ENCODE peak calls at places on chromosome 22, in five cellular contexts. One of them, this sample, is unnamed. For H3K36me3, the result is how much of the 10 kb centered on the place peaks cover.

GRCh38 chr22:27845603-27846100 is 44.1 kb upstream of the MN1 start:
- DNase-seq in sigmoid colon: peak
- DNase-seq in effector memory CD4-positive, alpha-beta T cell: no peak
- DNase-seq in pancreas: no peak
- DNase-seq in CD8-positive, alpha-beta memory T cell: no peak
- DNase-seq in this sample: no peak

GRCh38 chr22:26983311-26983710 is 325.9 kb downstream of the MIAT start:
- DNase-seq in effector memory CD4-positive, alpha-beta T cell: no peak
- DNase-seq in CD8-positive, alpha-beta memory T cell: no peak
- DNase-seq in sigmoid colon: no peak
- DNase-seq in pancreas: no peak
- DNase-seq in this sample: no peak

GRCh38 chr22:48084041-48084748 is 1321.7 kb downstream of the TBC1D22A start:
- DNase-seq in sigmoid colon: peak
- DNase-seq in CD8-positive, alpha-beta memory T cell: no peak
- DNase-seq in pancreas: no peak
- DNase-seq in effector memory CD4-positive, alpha-beta T cell: no peak
- DNase-seq in this sample: no peak

GRCh38 chr22:31134688-31135087 is 5.6 kb downstream of the PLA2G3 start:
- DNase-seq in pancreas: no peak
- DNase-seq in sigmoid colon: no peak
- DNase-seq in CD8-positive, alpha-beta memory T cell: no peak
- DNase-seq in effector memory CD4-positive, alpha-beta T cell: no peak
- DNase-seq in this sample: no peak

GRCh38 chr22:28441720-28442263 is 237.8 kb downstream of the TTC28 start:
- DNase-seq in pancreas: peak
- DNase-seq in sigmoid colon: no peak
- DNase-seq in CD8-positive, alpha-beta memory T cell: no peak
- DNase-seq in effector memory CD4-positive, alpha-beta T cell: no peak
- DNase-seq in this sample: no peak

GRCh38 chr22:27879923-27880322 is 39.1 kb downstream of the PITPNB start:
- DNase-seq in sigmoid colon: no peak
- DNase-seq in effector memory CD4-positive, alpha-beta T cell: no peak
- DNase-seq in CD8-positive, alpha-beta memory T cell: no peak
- DNase-seq in pancreas: no peak
- DNase-seq in this sample: no peak

GRCh38 chr22:27647540-27647939 is 154.0 kb downstream of the MN1 start:
- DNase-seq in CD8-positive, alpha-beta memory T cell: no peak
- DNase-seq in effector memory CD4-positive, alpha-beta T cell: no peak
- DNase-seq in pancreas: no peak
- DNase-seq in sigmoid colon: no peak
- DNase-seq in this sample: no peak

GRCh38 chr22:21766933-21767462 is 31.4 kb upstream of the YPEL1 start:
- DNase-seq in effector memory CD4-positive, alpha-beta T cell: peak
- DNase-seq in pancreas: no peak
- DNase-seq in CD8-positive, alpha-beta memory T cell: peak
- DNase-seq in sigmoid colon: no peak
- DNase-seq in this sample: no peak

GRCh38 chr22:27610863-27611786 is 190.4 kb downstream of the MN1 start:
- DNase-seq in sigmoid colon: no peak
- DNase-seq in CD8-positive, alpha-beta memory T cell: no peak
- DNase-seq in pancreas: no peak
- DNase-seq in effector memory CD4-positive, alpha-beta T cell: no peak
- DNase-seq in this sample: no peak

GRCh38 chr22:31921106-31921505 is 23.2 kb upstream of the YWHAH start:
- DNase-seq in effector memory CD4-positive, alpha-beta T cell: no peak
- DNase-seq in pancreas: no peak
- DNase-seq in sigmoid colon: no peak
- DNase-seq in CD8-positive, alpha-beta memory T cell: no peak
- DNase-seq in this sample: no peak

GRCh38 chr22:30327864-30328345 is 1.2 kb upstream of the TBC1D10A start:
- DNase-seq in effector memory CD4-positive, alpha-beta T cell: no peak
- DNase-seq in pancreas: peak
- DNase-seq in sigmoid colon: no peak
- DNase-seq in CD8-positive, alpha-beta memory T cell: no peak
- DNase-seq in this sample: no peak

GRCh38 chr22:43088979-43089717 is at the start of gene TTLL1:
- DNase-seq in effector memory CD4-positive, alpha-beta T cell: peak
- DNase-seq in sigmoid colon: peak
- DNase-seq in pancreas: peak
- DNase-seq in CD8-positive, alpha-beta memory T cell: peak
- DNase-seq in this sample: peak

GRCh38 chr22:43090130-43090789 is 1.1 kb upstream of the TTLL1 start:
- DNase-seq in CD8-positive, alpha-beta memory T cell: no peak
- DNase-seq in sigmoid colon: peak
- DNase-seq in effector memory CD4-positive, alpha-beta T cell: peak
- DNase-seq in pancreas: peak
- DNase-seq in this sample: peak

GRCh38 chr22:43092085-43092484 is 2.9 kb upstream of the TTLL1 start:
- DNase-seq in pancreas: no peak
- DNase-seq in CD8-positive, alpha-beta memory T cell: no peak
- DNase-seq in sigmoid colon: no peak
- DNase-seq in effector memory CD4-positive, alpha-beta T cell: no peak
- DNase-seq in this sample: no peak

GRCh38 chr22:43085658-43086606 is 3.3 kb downstream of the TTLL1 start:
- DNase-seq in sigmoid colon: no peak
- DNase-seq in effector memory CD4-positive, alpha-beta T cell: no peak
- DNase-seq in pancreas: no peak
- DNase-seq in CD8-positive, alpha-beta memory T cell: peak
- DNase-seq in this sample: no peak

GRCh38 chr22:43088616-43088978 is 594 bp downstream of the TTLL1 start:
- DNase-seq in effector memory CD4-positive, alpha-beta T cell: no peak
- DNase-seq in sigmoid colon: no peak
- DNase-seq in CD8-positive, alpha-beta memory T cell: no peak
- DNase-seq in pancreas: no peak
- DNase-seq in this sample: no peak
- H3K4me3 ChIP-seq in effector memory CD4-positive, alpha-beta T cell: peak
- H3K4me3 ChIP-seq in sigmoid colon: peak
- H3K4me3 ChIP-seq in CD8-positive, alpha-beta memory T cell: peak
- H3K4me3 ChIP-seq in pancreas: peak
- H3K4me3 ChIP-seq in this sample: peak

DNA sequence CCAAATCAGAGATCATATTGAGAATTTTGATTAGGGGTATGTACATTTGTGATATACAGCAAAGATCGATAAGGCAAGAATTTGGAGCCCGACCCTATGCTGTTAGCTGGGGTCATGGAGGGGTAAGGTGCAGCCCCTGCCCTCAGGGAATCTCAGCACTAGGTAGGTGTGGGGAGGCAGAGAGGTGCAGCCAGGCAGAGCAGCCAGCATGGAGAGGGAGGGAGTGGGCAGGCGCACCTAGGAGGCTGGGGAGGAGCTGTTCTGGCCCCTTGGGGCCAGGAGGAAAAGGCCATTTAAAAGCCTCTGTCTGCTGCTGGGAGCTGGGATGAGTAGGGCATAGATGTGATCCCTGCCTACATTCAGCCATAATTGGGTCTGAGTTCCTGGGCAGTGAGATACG is 293.0 kb downstream of the TBC1D22A start:
- DNase-seq in effector memory CD4-positive, alpha-beta T cell: no peak
- DNase-seq in pancreas: no peak
- DNase-seq in sigmoid colon: peak
- DNase-seq in CD8-positive, alpha-beta memory T cell: no peak
- DNase-seq in this sample: no peak
- H3K36me3 ChIP-seq in effector memory CD4-positive, alpha-beta T cell: under half
- H3K36me3 ChIP-seq in pancreas: under half
- H3K36me3 ChIP-seq in sigmoid colon: under half
- H3K36me3 ChIP-seq in CD8-positive, alpha-beta memory T cell: under half
- H3K36me3 ChIP-seq in this sample: under half

DNA sequence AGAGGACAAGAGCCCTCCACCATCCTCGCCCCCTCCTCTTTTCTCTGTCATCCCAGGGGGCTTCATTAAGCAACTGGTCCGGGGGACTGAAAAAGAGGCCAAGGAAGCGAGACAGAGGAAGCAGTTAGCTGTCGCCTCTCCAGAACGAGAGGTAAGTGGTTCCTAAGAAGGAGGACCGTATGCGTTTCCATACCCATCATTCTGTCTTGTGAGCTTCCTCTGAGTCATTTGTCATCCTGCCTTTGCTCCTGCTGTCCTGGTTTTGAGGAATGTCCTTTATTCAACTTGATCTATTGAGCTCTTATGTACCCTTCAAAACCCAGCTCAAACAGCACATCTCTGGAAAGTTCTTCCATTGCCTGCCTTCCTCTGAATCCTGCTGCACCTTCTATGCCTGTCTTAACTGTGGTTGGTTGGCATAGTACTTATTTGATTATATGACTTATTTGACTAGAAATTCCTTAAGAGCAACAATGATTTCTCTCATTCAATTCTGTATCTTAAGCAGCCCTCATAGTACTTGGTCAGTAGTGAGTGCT is 21.3 kb downstream of the MYO18B start:
- DNase-seq in sigmoid colon: no peak
- DNase-seq in effector memory CD4-positive, alpha-beta T cell: no peak
- DNase-seq in CD8-positive, alpha-beta memory T cell: no peak
- DNase-seq in pancreas: no peak
- DNase-seq in this sample: no peak
- H3K27ac ChIP-seq in sigmoid colon: no peak
- H3K27ac ChIP-seq in effector memory CD4-positive, alpha-beta T cell: no peak
- H3K27ac ChIP-seq in CD8-positive, alpha-beta memory T cell: no peak
- H3K27ac ChIP-seq in pancreas: no peak
- H3K27ac ChIP-seq in this sample: no peak

GRCh38 chr22:38890377-38890776 is 18.4 kb upstream of the CBX6 start:
- DNase-seq in sigmoid colon: no peak
- DNase-seq in effector memory CD4-positive, alpha-beta T cell: no peak
- DNase-seq in CD8-positive, alpha-beta memory T cell: no peak
- DNase-seq in pancreas: no peak
- DNase-seq in this sample: no peak
- H3K4me3 ChIP-seq in sigmoid colon: no peak
- H3K4me3 ChIP-seq in effector memory CD4-positive, alpha-beta T cell: no peak
- H3K4me3 ChIP-seq in CD8-positive, alpha-beta memory T cell: no peak
- H3K4me3 ChIP-seq in pancreas: no peak
- H3K4me3 ChIP-seq in this sample: no peak

DNA sequence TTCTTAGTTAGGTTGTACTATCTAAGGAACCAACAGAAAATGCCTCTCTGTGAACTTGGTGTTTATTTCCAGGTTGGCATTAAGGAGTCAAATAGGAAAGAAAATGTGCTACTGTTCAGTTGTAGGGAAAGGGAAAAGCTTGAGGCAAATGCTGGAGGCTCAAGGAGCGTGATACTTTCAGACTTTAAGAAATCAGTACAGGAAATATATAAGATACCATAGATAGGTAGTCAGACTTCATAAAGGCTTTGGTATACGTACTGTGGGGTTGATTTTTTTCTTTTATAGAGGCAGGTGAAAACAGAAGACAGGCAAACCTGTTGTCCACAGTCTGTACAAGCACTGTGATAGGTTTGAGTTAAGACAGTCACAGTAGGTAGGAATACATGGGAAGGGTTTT is 30.8 kb downstream of the EP300 start:
- DNase-seq in effector memory CD4-positive, alpha-beta T cell: no peak
- DNase-seq in CD8-positive, alpha-beta memory T cell: no peak
- DNase-seq in pancreas: no peak
- DNase-seq in sigmoid colon: no peak
- DNase-seq in this sample: no peak
- H3K36me3 ChIP-seq in effector memory CD4-positive, alpha-beta T cell: half or more
- H3K36me3 ChIP-seq in CD8-positive, alpha-beta memory T cell: under half
- H3K36me3 ChIP-seq in pancreas: under half
- H3K36me3 ChIP-seq in sigmoid colon: under half
- H3K36me3 ChIP-seq in this sample: under half

DNA sequence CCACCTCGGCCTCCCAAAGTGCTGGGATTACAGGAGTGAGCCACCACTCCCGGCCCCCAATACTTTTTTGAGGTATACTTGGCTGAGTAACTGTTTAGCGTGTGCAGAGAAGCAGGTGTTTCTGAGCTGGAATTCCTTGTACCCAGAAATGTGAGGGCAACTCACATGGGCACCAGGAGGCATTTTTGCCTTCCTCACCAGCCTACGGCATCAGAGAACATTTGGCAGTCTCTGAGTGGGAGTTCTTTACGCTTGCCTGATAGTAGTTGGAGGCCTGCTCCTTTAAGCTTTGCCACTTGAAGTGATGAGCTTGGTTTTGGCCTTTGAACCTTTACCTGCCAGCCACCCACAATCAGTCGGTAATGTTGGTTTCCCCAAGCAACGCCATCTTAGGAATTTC is 9.2 kb downstream of the PARVB start:
- DNase-seq in sigmoid colon: no peak
- DNase-seq in effector memory CD4-positive, alpha-beta T cell: no peak
- DNase-seq in pancreas: no peak
- DNase-seq in CD8-positive, alpha-beta memory T cell: no peak
- DNase-seq in this sample: no peak
- H3K27ac ChIP-seq in sigmoid colon: peak
- H3K27ac ChIP-seq in effector memory CD4-positive, alpha-beta T cell: no peak
- H3K27ac ChIP-seq in pancreas: no peak
- H3K27ac ChIP-seq in CD8-positive, alpha-beta memory T cell: no peak
- H3K27ac ChIP-seq in this sample: peak

GRCh38 chr22:35621446-35621845 is 4.3 kb upstream of the MB start:
- DNase-seq in CD8-positive, alpha-beta memory T cell: no peak
- DNase-seq in sigmoid colon: no peak
- DNase-seq in pancreas: no peak
- DNase-seq in effector memory CD4-positive, alpha-beta T cell: no peak
- DNase-seq in this sample: no peak
- H3K4me3 ChIP-seq in CD8-positive, alpha-beta memory T cell: no peak
- H3K4me3 ChIP-seq in sigmoid colon: no peak
- H3K4me3 ChIP-seq in pancreas: no peak
- H3K4me3 ChIP-seq in effector memory CD4-positive, alpha-beta T cell: no peak
- H3K4me3 ChIP-seq in this sample: no peak

DNA sequence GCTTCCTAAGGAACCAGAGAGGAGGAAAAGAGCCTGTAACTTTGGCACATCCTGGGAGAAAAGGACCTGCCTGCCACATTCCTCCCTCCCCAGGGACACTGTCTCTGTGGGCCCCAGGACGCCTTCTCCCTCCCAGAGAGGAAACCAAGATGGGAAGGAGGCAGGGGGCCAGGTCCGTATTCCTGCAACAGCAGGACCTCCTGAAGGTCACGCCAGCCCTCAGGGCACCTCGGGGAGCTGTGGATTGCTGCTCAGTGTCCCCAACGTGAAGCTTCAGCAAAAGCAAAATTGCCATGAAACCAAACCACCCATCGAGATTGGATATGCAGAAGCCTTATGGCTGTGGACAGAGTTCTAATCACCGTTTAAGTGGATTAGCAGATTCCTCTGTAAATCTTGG is 86.7 kb downstream of the ARHGAP8 start:
- DNase-seq in pancreas: no peak
- DNase-seq in effector memory CD4-positive, alpha-beta T cell: no peak
- DNase-seq in sigmoid colon: no peak
- DNase-seq in CD8-positive, alpha-beta memory T cell: no peak
- DNase-seq in this sample: no peak
- H3K36me3 ChIP-seq in pancreas: under half
- H3K36me3 ChIP-seq in effector memory CD4-positive, alpha-beta T cell: under half
- H3K36me3 ChIP-seq in sigmoid colon: under half
- H3K36me3 ChIP-seq in CD8-positive, alpha-beta memory T cell: under half
- H3K36me3 ChIP-seq in this sample: under half

This sample was measured in lung.